ENCODE peak calls at places on chromosomes 11 and 22, in nine cellular contexts. T, N, F, W, K, U, Z, J and O are unnamed samples.

GRCh38 chr22:30474683-30475424 is 3.0 kb upstream of the SEC14L3 start:
- DNase-seq in T (no peak), N (peak; percentile 68), F (no peak), W (no peak), K (no peak), U (no peak), Z (no peak), J (no peak), O (no peak)

GRCh38 chr22:46750861-46751260 is 11.6 kb upstream of the TBC1D22A start:
- DNase-seq in T (no peak), N (peak; percentile 46), F (no peak), W (no peak), K (no peak), U (no peak), Z (no peak), J (no peak), O (no peak)

GRCh38 chr22:36141481-36141880 is 19.1 kb downstream of the APOL3 start:
- DNase-seq in T (no peak), N (no peak), F (no peak), W (no peak), K (no peak), U (no peak), Z (no peak), J (no peak), O (no peak)

GRCh38 chr11:1768141-1768469 is 4.4 kb upstream of the CTSD start:
- DNase-seq in T (no peak), N (no peak), F (no peak), W (no peak), K (no peak), U (no peak), Z (no peak), J (no peak), O (no peak)

GRCh38 chr11:44989831-44990566 is 39.3 kb upstream of the TP53I11 start:
- DNase-seq in T (no peak), N (no peak), F (no peak), W (no peak), K (no peak), U (no peak), Z (no peak), J (no peak), O (no peak)

GRCh38 chr11:20337526-20338154 is 25.9 kb upstream of the HTATIP2 start:
- DNase-seq in T (peak; percentile 61), N (peak; percentile 16), F (no peak), W (no peak), K (peak; percentile 54), U (no peak), Z (no peak), J (no peak), O (no peak)

GRCh38 chr11:73331138-73331916 is 23.3 kb downstream of the ARHGEF17 start:
- DNase-seq in T (peak; percentile 60), N (no peak), F (no peak), W (no peak), K (no peak), U (no peak), Z (no peak), J (no peak), O (no peak)

GRCh38 chr11:119373917-119374631 is 7.4 kb downstream of the USP2 start:
- DNase-seq in T (peak; percentile 86), N (peak; percentile 80), F (peak; percentile 55), W (no peak), K (peak; percentile 79), U (peak; percentile 17), Z (peak; percentile 76), J (no peak), O (peak; percentile 61)

GRCh38 chr11:133865466-133865865 is 20.2 kb upstream of the SPATA19 start:
- DNase-seq in T (no peak), N (no peak), F (no peak), W (no peak), K (no peak), U (no peak), Z (no peak), J (no peak), O (no peak)

GRCh38 chr11:76695767-76696166 is 25.2 kb upstream of the LRRC32 start:
- DNase-seq in T (no peak), N (no peak), F (no peak), W (no peak), K (no peak), U (no peak), Z (no peak), J (no peak), O (no peak)

GRCh38 chr11:95948637-95949036 is 24.7 kb upstream of the MTMR2 start:
- DNase-seq in T (no peak), N (no peak), F (no peak), W (no peak), K (no peak), U (no peak), Z (no peak), J (no peak), O (no peak)

GRCh38 chr11:64000740-64001514 is 14.7 kb downstream of the OTUB1 start:
- DNase-seq in T (no peak), N (no peak), F (no peak), W (no peak), K (no peak), U (no peak), Z (no peak), J (no peak), O (no peak)

GRCh38 chr11:18204771-18205170 is 31.8 kb downstream of the SAA4 start:
- DNase-seq in T (no peak), N (no peak), F (no peak), W (no peak), K (no peak), U (no peak), Z (no peak), J (no peak), O (no peak)

GRCh38 chr11:119691020-119691666 is 37.9 kb downstream of the NECTIN1 start:
- DNase-seq in T (no peak), N (no peak), F (no peak), W (no peak), K (no peak), U (no peak), Z (no peak), J (no peak), O (no peak)

GRCh38 chr11:124086447-124086846 is 28.8 kb upstream of the VWA5A start:
- DNase-seq in T (no peak), N (no peak), F (no peak), W (no peak), K (no peak), U (no peak), Z (no peak), J (no peak), O (no peak)

GRCh38 chr22:48488611-48489456 is 1338.8 kb downstream of the BRD1 start:
- DNase-seq in T (no peak), N (no peak), F (no peak), W (no peak), K (no peak), U (no peak), Z (no peak), J (no peak), O (no peak)

GRCh38 chr11:128695539-128696221 is 1.8 kb downstream of the FLI1 start:
- DNase-seq in T (no peak), N (no peak), F (no peak), W (no peak), K (peak; percentile 57), U (no peak), Z (no peak), J (peak; percentile 38), O (no peak)

GRCh38 chr11:128604723-128605122 is 17.4 kb upstream of the ETS1 start:
- DNase-seq in T (no peak), N (no peak), F (no peak), W (no peak), K (no peak), U (no peak), Z (no peak), J (no peak), O (no peak)

GRCh38 chr11:15836801-15837200 is 519.5 kb downstream of the SOX6 start:
- DNase-seq in T (no peak), N (no peak), F (no peak), W (no peak), K (no peak), U (no peak), Z (no peak), J (no peak), O (no peak)

GRCh38 chr11:69615545-69616278 is 25.2 kb upstream of the CCND1 start:
- DNase-seq in T (no peak), N (no peak), F (no peak), W (no peak), K (no peak), U (no peak), Z (no peak), J (no peak), O (no peak)

GRCh38 chr11:90134420-90135003 is at the start of gene NAALAD2:
- DNase-seq in T (peak; percentile 68), N (peak; percentile 18), F (peak; percentile 8), W (peak; percentile 11), K (peak; percentile 38), U (no peak), Z (peak; percentile 35), J (no peak), O (peak; percentile 2)

GRCh38 chr11:43989162-43989961 is 46.9 kb downstream of the C11orf96 start:
- DNase-seq in T (no peak), N (no peak), F (no peak), W (no peak), K (peak; percentile 22), U (no peak), Z (peak; percentile 52), J (no peak), O (no peak)

GRCh38 chr11:83115551-83115950 is 41.4 kb upstream of the PCF11 start:
- DNase-seq in T (no peak), N (no peak), F (no peak), W (no peak), K (no peak), U (no peak), Z (peak; percentile 51), J (no peak), O (no peak)

GRCh38 chr11:95308512-95309035 is 77.6 kb upstream of the SESN3 start:
- DNase-seq in T (no peak), N (no peak), F (no peak), W (no peak), K (no peak), U (no peak), Z (no peak), J (no peak), O (no peak)

GRCh38 chr11:2466069-2466801 is 21.4 kb downstream of the KCNQ1 start:
- DNase-seq in T (no peak), N (no peak), F (no peak), W (no peak), K (no peak), U (no peak), Z (no peak), J (no peak), O (no peak)

GRCh38 chr22:50189184-50189848 is 3.6 kb downstream of the TRABD start:
- DNase-seq in T (no peak), N (no peak), F (no peak), W (no peak), K (no peak), U (no peak), Z (no peak), J (no peak), O (no peak)

GRCh38 chr11:3106736-3107524 is 49.7 kb upstream of the CARS1 start:
- DNase-seq in T (no peak), N (no peak), F (no peak), W (no peak), K (no peak), U (no peak), Z (peak; percentile 13), J (no peak), O (no peak)

GRCh38 chr11:65562788-65563187 is 4.6 kb upstream of the LTBP3 start:
- DNase-seq in T (no peak), N (no peak), F (no peak), W (no peak), K (no peak), U (no peak), Z (no peak), J (no peak), O (no peak)

GRCh38 chr11:9990221-9990973 is 303.6 kb downstream of the SBF2 start:
- DNase-seq in T (no peak), N (no peak), F (no peak), W (no peak), K (peak; percentile 34), U (no peak), Z (no peak), J (no peak), O (peak; percentile 20)

GRCh38 chr22:50169774-50170341 is 673 bp upstream of the PANX2 start:
- DNase-seq in T (peak; percentile 53), N (no peak), F (no peak), W (peak; percentile 60), K (peak; percentile 37), U (no peak), Z (no peak), J (no peak), O (no peak)

GRCh38 chr11:69726481-69726880 is 22.7 kb upstream of the FGF19 start:
- DNase-seq in T (no peak), N (no peak), F (no peak), W (no peak), K (no peak), U (no peak), Z (no peak), J (no peak), O (no peak)